ENCODE peak calls at places on chromosome 20, in six cellular contexts. R, T, W, Y, N and H are unnamed samples.
A peak's percentile ranks its signal among the peaks of the same experiment; 100 is the strongest.

GRCh38 chr20:43389231-43389630 is 68.5 kb upstream of the SRSF6 start:
- DNase-seq in Y (no peak), R (no peak), W (no peak), T (peak; percentile 71), N (no peak), H (no peak)

GRCh38 chr20:22555791-22556564 is 28.4 kb downstream of the FOXA2 start:
- DNase-seq in W (no peak), Y (no peak), R (no peak), N (no peak), T (no peak), H (no peak)

GRCh38 chr20:38604873-38605303 is 3.3 kb downstream of the ARHGAP40 start:
- DNase-seq in N (peak; percentile 39), R (peak; percentile 30), T (no peak), W (no peak), Y (no peak), H (no peak)

GRCh38 chr20:34331838-34332237 is 28.7 kb upstream of the AHCY start:
- DNase-seq in W (no peak), T (no peak), Y (no peak), N (no peak), R (no peak), H (no peak)

GRCh38 chr20:33434434-33434833 is 9.1 kb downstream of the SNTA1 start:
- DNase-seq in W (no peak), T (no peak), N (no peak), R (no peak), Y (no peak), H (no peak)

GRCh38 chr20:40860487-40860902 is 168.1 kb upstream of the TOP1 start:
- DNase-seq in Y (peak; percentile 24), T (no peak), R (peak; percentile 79), W (no peak), N (no peak), H (no peak)

GRCh38 chr20:7841967-7842301 is 98.3 kb downstream of the HAO1 start:
- DNase-seq in R (peak; percentile 95), N (peak; percentile 99), W (no peak), Y (peak; percentile 51), T (peak; percentile 68), H (no peak)

GRCh38 chr20:17479041-17479657 is 52.0 kb downstream of the BFSP1 start:
- DNase-seq in N (no peak), R (no peak), Y (no peak), T (no peak), W (no peak), H (no peak)

GRCh38 chr20:61118429-61119224 is 133.4 kb upstream of the CDH4 start:
- DNase-seq in Y (peak; percentile 32), N (no peak), R (peak; percentile 47), W (no peak), T (no peak), H (no peak)

GRCh38 chr20:4524792-4525191 is 196.9 kb upstream of the PRND start:
- DNase-seq in Y (no peak), W (no peak), N (no peak), R (no peak), T (no peak), H (no peak)

GRCh38 chr20:23344336-23344735 is 6.3 kb upstream of the NXT1 start:
- DNase-seq in T (no peak), Y (no peak), N (no peak), W (no peak), R (no peak), H (no peak)

GRCh38 chr20:13264902-13265301 is 43.8 kb downstream of the ISM1 start:
- DNase-seq in R (no peak), W (no peak), T (no peak), N (no peak), Y (no peak), H (no peak)

DNA sequence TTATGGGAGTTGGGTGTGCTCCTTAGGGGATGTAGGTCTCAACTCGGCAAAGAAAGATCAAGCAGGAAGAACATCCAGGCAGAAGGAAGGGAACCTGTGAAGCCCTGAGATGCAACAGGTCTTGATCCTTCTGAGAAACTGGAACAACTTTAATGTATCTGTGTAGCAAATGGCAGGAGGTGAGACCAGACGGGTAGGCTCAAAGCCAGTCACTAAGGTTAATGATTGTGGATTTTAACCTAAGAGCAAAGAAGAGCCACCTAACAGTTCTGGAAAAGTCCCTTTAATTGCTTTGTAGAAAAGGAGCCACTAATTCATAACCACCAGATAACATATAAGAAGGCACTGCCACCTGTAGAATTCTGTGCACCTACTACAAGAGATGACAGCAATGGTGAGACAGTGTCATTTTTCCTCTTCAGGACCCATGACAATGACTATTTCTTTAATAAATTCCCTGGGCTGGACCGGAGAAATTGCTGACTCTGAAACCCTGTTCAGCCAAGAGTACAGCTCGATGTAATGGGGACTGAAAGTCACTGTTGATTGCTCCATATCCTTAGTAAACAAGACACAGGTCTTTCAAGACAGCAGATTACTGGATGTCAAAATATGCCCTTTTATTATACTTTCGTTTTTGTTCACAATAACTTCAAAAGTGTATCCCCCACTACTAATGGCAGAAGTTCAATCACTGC is 326.2 kb downstream of the CBLN4 start:
- DNase-seq in Y (no peak), W (no peak), T (no peak), R (no peak), N (no peak), H (no peak)
- H3K4me3 ChIP-seq in Y (no peak overlapping the region), W (no peak overlapping the region), T (no peak overlapping the region), R (no peak overlapping the region), N (no peak overlapping the region), H (no peak overlapping the region)

DNA sequence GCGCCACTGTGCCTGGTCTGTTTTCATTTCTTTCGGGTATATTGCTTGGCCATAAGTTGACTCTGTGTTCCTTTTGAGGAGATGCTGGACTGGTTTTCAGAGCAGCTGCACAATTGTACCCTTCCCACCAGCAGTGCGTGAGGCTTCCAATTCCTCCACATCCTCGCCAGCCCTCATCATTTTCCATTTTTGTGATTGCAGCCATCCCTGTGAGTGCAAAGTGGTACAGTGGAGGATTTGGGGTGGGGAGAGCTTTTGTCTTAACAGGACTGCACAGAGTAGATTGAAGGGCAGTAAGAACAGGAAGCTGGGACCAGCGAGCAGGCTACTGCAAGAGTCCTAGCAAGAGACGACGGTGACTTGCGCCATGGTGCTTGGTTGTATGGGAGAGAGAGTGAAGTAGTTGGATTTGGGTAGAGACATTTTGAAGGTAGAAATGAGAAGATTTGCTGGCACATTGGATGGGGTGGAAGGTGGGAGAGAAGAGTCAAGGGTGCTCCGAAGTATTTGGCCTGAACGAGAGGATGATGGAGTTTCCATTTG is 18.3 kb downstream of the BCAS4 start:
- DNase-seq in R (no peak), W (no peak), N (no peak), Y (no peak), T (no peak), H (no peak)
- H3K4me3 ChIP-seq in R (no peak overlapping the region), W (no peak overlapping the region), N (no peak overlapping the region), Y (no peak overlapping the region), T (no peak overlapping the region), H (no peak overlapping the region)

GRCh38 chr20:18908109-18908508 is 94.5 kb downstream of the SCP2D1 start:
- DNase-seq in N (no peak), T (no peak), R (no peak), Y (no peak), W (no peak), H (no peak)
- H3K4me3 ChIP-seq in N (no peak overlapping the region), T (no peak overlapping the region), R (no peak overlapping the region), Y (no peak overlapping the region), W (no peak overlapping the region), H (no peak overlapping the region)

DNA sequence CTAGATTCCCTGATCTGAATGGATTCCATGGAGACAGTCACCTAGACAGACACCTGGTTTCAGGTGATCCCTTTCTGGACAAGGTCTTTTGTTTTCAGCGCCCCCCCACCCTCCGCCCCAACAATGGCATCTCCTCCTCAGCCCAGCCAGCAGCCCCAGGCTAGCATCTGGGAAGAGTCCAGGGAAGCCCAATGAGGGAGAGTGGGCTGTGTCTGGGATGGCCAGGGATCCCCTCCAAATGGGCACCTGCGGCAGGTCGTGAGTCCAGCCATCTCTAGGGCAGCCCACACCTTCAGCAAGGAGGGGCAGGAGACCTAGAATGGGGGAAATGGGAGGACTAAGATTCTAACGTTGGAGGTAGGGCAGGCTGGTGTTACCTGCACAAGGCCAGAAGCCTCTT is 1.2 kb upstream of the SLC24A3 start:
- DNase-seq in Y (no peak), R (no peak), N (no peak), W (no peak), T (no peak), H (no peak)
- H3K4me3 ChIP-seq in Y (no peak overlapping the region), R (no peak overlapping the region), N (no peak overlapping the region), W (peak overlapping the region; percentile 45), T (peak overlapping the region; percentile 62), H (no peak overlapping the region)